ENCODE peak calls at places on chromosomes 2 and 18, in five cellular contexts. Y, K, E, W and X are unnamed samples.

GRCh38 chr2:229296561-229296960 is 25.5 kb upstream of the PID1 start:
- DNase-seq in Y (no peak), K (no peak), E (no peak), W (no peak), X (no peak)

GRCh38 chr2:151520976-151521375 is 111.3 kb downstream of the RIF1 start:
- DNase-seq in Y (no peak), K (no peak), E (no peak), W (no peak), X (no peak)

GRCh38 chr2:10971855-10972348 is 60.2 kb downstream of the KCNF1 start:
- DNase-seq in Y (no peak), K (no peak), E (no peak), W (no peak), X (no peak)

GRCh38 chr2:120456867-120457266 is 110.9 kb downstream of the INHBB start:
- DNase-seq in Y (no peak), K (no peak), E (no peak), W (no peak), X (no peak)

GRCh38 chr2:238898534-238899281 is 50.8 kb downstream of the TWIST2 start:
- DNase-seq in Y (no peak), K (no peak), E (no peak), W (no peak), X (no peak)

GRCh38 chr18:1595165-1595564 is 690.5 kb downstream of the ADCYAP1 start:
- DNase-seq in Y (no peak), K (no peak), E (no peak), W (no peak), X (no peak)

GRCh38 chr2:177568893-177569292 is 176.3 kb downstream of the AGPS start:
- DNase-seq in Y (no peak), K (no peak), E (no peak), W (no peak), X (no peak)

GRCh38 chr18:63887424-63887823 is at the start of gene SERPINB2:
- DNase-seq in Y (no peak), K (no peak), E (peak), W (peak), X (no peak)

GRCh38 chr18:79071037-79071960 is 2.1 kb downstream of the ATP9B start:
- DNase-seq in Y (no peak), K (no peak), E (no peak), W (no peak), X (no peak)

GRCh38 chr2:72080286-72081145 is 67.1 kb downstream of the CYP26B1 start:
- DNase-seq in Y (no peak), K (no peak), E (no peak), W (no peak), X (no peak)

GRCh38 chr2:188902906-188903305 is 71.3 kb upstream of the COL3A1 start:
- DNase-seq in Y (no peak), K (no peak), E (no peak), W (peak), X (peak)

GRCh38 chr2:208025814-208026184 is 472 bp upstream of the PLEKHM3 start:
- DNase-seq in Y (peak), K (peak), E (no peak), W (no peak), X (no peak)

GRCh38 chr2:175854665-175855064 is 147.4 kb downstream of the LNPK start:
- DNase-seq in Y (no peak), K (no peak), E (no peak), W (no peak), X (no peak)